ENCODE peak calls at places on chromosomes 2 and 18, in nine cellular contexts. T is fibroblast of pulmonary artery, G is GF-D8, W is ACHN, B is anterior cingulate cortex, V is left cardiac atrium, X is heart right ventricle, E is mesendoderm, H is T-helper 17 cell. M is an unnamed sample.

GRCh38 chr2:7169631-7170030 is 252.4 kb downstream of the RNF144A start:
- DNase-seq in T (no peak), G (no peak), W (no peak), B (no peak), V (no peak), X (no peak), E (no peak), H (no peak), M (no peak)

GRCh38 chr2:26770986-26771586 is 7.0 kb downstream of the SLC35F6 start:
- DNase-seq in T (peak), G (no peak), W (peak), B (no peak), V (peak), X (peak), E (no peak), H (no peak), M (peak)

GRCh38 chr2:171762879-171763573 is 75.8 kb downstream of the DYNC1I2 start:
- DNase-seq in T (peak), G (no peak), W (peak), B (no peak), V (no peak), X (no peak), E (no peak), H (no peak), M (no peak)

GRCh38 chr2:55224761-55225261 is 7.3 kb downstream of the CLHC1 start:
- DNase-seq in T (no peak), G (no peak), W (no peak), B (no peak), V (peak), X (no peak), E (peak), H (no peak), M (no peak)

GRCh38 chr2:48467637-48468036 is 62.3 kb upstream of the STON1 start:
- DNase-seq in T (no peak), G (no peak), W (no peak), B (no peak), V (no peak), X (no peak), E (no peak), H (no peak), M (no peak)

GRCh38 chr2:24360050-24360962 is at the start of gene ITSN2:
- DNase-seq in T (peak), G (peak), W (peak), B (peak), V (peak), X (peak), E (peak), H (peak), M (peak)

GRCh38 chr2:154846842-154847241 is 148.3 kb downstream of the KCNJ3 start:
- DNase-seq in T (no peak), G (no peak), W (no peak), B (no peak), V (no peak), X (no peak), E (no peak), H (no peak), M (no peak)

GRCh38 chr18:46152436-46152807 is 48.2 kb downstream of the HAUS1 start:
- DNase-seq in T (peak), G (no peak), W (peak), B (no peak), V (peak), X (peak), E (no peak), H (no peak), M (no peak)

GRCh38 chr18:47915229-47915628 is 15.2 kb downstream of the SMAD2 start:
- DNase-seq in T (no peak), G (no peak), W (no peak), B (no peak), V (no peak), X (no peak), E (no peak), H (no peak), M (no peak)

GRCh38 chr18:22434973-22435608 is 17.4 kb upstream of the CTAGE1 start:
- DNase-seq in T (peak), G (no peak), W (peak), B (no peak), V (no peak), X (no peak), E (no peak), H (no peak), M (no peak)

GRCh38 chr2:109692013-109692738 is 78.0 kb downstream of the SOWAHC start:
- DNase-seq in T (no peak), G (no peak), W (no peak), B (no peak), V (no peak), X (no peak), E (no peak), H (no peak), M (no peak)

GRCh38 chr2:30406853-30407252 is 40.2 kb upstream of the LCLAT1 start:
- DNase-seq in T (no peak), G (no peak), W (no peak), B (no peak), V (no peak), X (no peak), E (no peak), H (no peak), M (no peak)

GRCh38 chr2:50952596-50952995 is 79.3 kb downstream of the NRXN1 start:
- DNase-seq in T (peak), G (no peak), W (no peak), B (no peak), V (no peak), X (no peak), E (no peak), H (no peak), M (no peak)

GRCh38 chr2:156708051-156708450 is 271.9 kb downstream of the GPD2 start:
- DNase-seq in T (no peak), G (no peak), W (no peak), B (no peak), V (no peak), X (no peak), E (no peak), H (no peak), M (no peak)

GRCh38 chr2:3173031-3173430 is 204.6 kb downstream of the EIPR1 start:
- DNase-seq in T (no peak), G (no peak), W (no peak), B (no peak), V (no peak), X (no peak), E (no peak), H (no peak), M (no peak)

GRCh38 chr2:86807121-86807461 is 16.4 kb upstream of the CD8A start:
- DNase-seq in T (no peak), G (no peak), W (no peak), B (no peak), V (no peak), X (no peak), E (no peak), H (no peak), M (no peak)

GRCh38 chr18:73975266-73975665 is 172.4 kb downstream of the FBXO15 start:
- DNase-seq in T (no peak), G (peak), W (no peak), B (no peak), V (no peak), X (no peak), E (no peak), H (no peak), M (no peak)

GRCh38 chr2:157895531-157895930 is 19.4 kb upstream of the ACVR1 start:
- DNase-seq in T (no peak), G (no peak), W (no peak), B (no peak), V (no peak), X (no peak), E (peak), H (no peak), M (no peak)

GRCh38 chr2:227450921-227451654 is 20.9 kb upstream of the AGFG1 start:
- DNase-seq in T (peak), G (peak), W (no peak), B (no peak), V (no peak), X (no peak), E (no peak), H (no peak), M (no peak)

GRCh38 chr2:137888845-137889244 is 75.4 kb upstream of the HNMT start:
- DNase-seq in T (peak), G (no peak), W (peak), B (peak), V (no peak), X (no peak), E (peak), H (no peak), M (no peak)

GRCh38 chr2:225173909-225174308 is 131.6 kb upstream of the DOCK10 start:
- DNase-seq in T (peak), G (no peak), W (no peak), B (no peak), V (no peak), X (no peak), E (peak), H (no peak), M (no peak)

GRCh38 chr2:145185696-145186095 is 665.8 kb upstream of the ZEB2 start:
- DNase-seq in T (no peak), G (no peak), W (no peak), B (no peak), V (no peak), X (peak), E (no peak), H (no peak), M (no peak)

GRCh38 chr2:234373060-234373459 is 123.8 kb downstream of the ARL4C start:
- DNase-seq in T (no peak), G (no peak), W (no peak), B (no peak), V (no peak), X (no peak), E (no peak), H (no peak), M (no peak)

GRCh38 chr18:44996261-44996660 is 315.6 kb downstream of the SETBP1 start:
- DNase-seq in T (no peak), G (no peak), W (no peak), B (no peak), V (no peak), X (no peak), E (no peak), H (no peak), M (no peak)

M was measured in lung.